ENCODE peak calls at places on chromosomes 7 and 10, in six cellular contexts. One of them, this sample, is unnamed.

GRCh38 chr7:98418271-98418635 is 17.4 kb upstream of the BAIAP2L1 start:
- DNase-seq in AG04449: no peak
- DNase-seq in H9: no peak
- DNase-seq in foreskin fibroblast: peak
- DNase-seq in nephron progenitor cell: no peak
- DNase-seq in GM12865: no peak
- DNase-seq in this sample: no peak

GRCh38 chr10:91210435-91210834 is 10.0 kb upstream of the PCGF5 start:
- DNase-seq in H9: no peak
- DNase-seq in foreskin fibroblast: no peak
- DNase-seq in AG04449: no peak
- DNase-seq in GM12865: peak
- DNase-seq in nephron progenitor cell: no peak
- DNase-seq in this sample: peak

GRCh38 chr10:58435297-58435696 is 50.1 kb downstream of the TFAM start:
- DNase-seq in GM12865: no peak
- DNase-seq in AG04449: peak
- DNase-seq in foreskin fibroblast: peak
- DNase-seq in H9: peak
- DNase-seq in nephron progenitor cell: no peak
- DNase-seq in this sample: peak

GRCh38 chr7:81284576-81284975 is 365.7 kb upstream of the SEMA3C start:
- DNase-seq in AG04449: peak
- DNase-seq in GM12865: no peak
- DNase-seq in nephron progenitor cell: no peak
- DNase-seq in H9: no peak
- DNase-seq in foreskin fibroblast: peak
- DNase-seq in this sample: no peak

GRCh38 chr7:84176716-84177115 is 17.9 kb downstream of the SEMA3A start:
- DNase-seq in AG04449: no peak
- DNase-seq in GM12865: no peak
- DNase-seq in foreskin fibroblast: no peak
- DNase-seq in nephron progenitor cell: no peak
- DNase-seq in H9: no peak
- DNase-seq in this sample: no peak

GRCh38 chr7:130084037-130084875 is 13.9 kb downstream of the KLHDC10 start:
- DNase-seq in AG04449: no peak
- DNase-seq in nephron progenitor cell: no peak
- DNase-seq in foreskin fibroblast: peak
- DNase-seq in GM12865: peak
- DNase-seq in H9: no peak
- DNase-seq in this sample: no peak

GRCh38 chr10:20726381-20726780 is 170.7 kb downstream of the NEBL start:
- DNase-seq in AG04449: no peak
- DNase-seq in nephron progenitor cell: no peak
- DNase-seq in foreskin fibroblast: no peak
- DNase-seq in GM12865: no peak
- DNase-seq in H9: no peak
- DNase-seq in this sample: no peak

GRCh38 chr10:547591-548081 is 141.8 kb downstream of the DIP2C start:
- DNase-seq in nephron progenitor cell: no peak
- DNase-seq in GM12865: no peak
- DNase-seq in H9: no peak
- DNase-seq in foreskin fibroblast: no peak
- DNase-seq in AG04449: no peak
- DNase-seq in this sample: no peak

GRCh38 chr7:2629740-2630681 is 1.8 kb upstream of the TTYH3 start:
- DNase-seq in AG04449: no peak
- DNase-seq in foreskin fibroblast: no peak
- DNase-seq in H9: no peak
- DNase-seq in GM12865: no peak
- DNase-seq in nephron progenitor cell: no peak
- DNase-seq in this sample: peak

GRCh38 chr10:93121311-93121710 is 47.6 kb downstream of the CYP26A1 start:
- DNase-seq in AG04449: no peak
- DNase-seq in H9: no peak
- DNase-seq in GM12865: no peak
- DNase-seq in nephron progenitor cell: no peak
- DNase-seq in foreskin fibroblast: no peak
- DNase-seq in this sample: no peak

GRCh38 chr7:91527460-91527859 is 263.2 kb downstream of the FZD1 start:
- DNase-seq in GM12865: no peak
- DNase-seq in H9: no peak
- DNase-seq in nephron progenitor cell: no peak
- DNase-seq in AG04449: no peak
- DNase-seq in foreskin fibroblast: no peak
- DNase-seq in this sample: no peak

GRCh38 chr10:79274279-79275104 is 72.8 kb upstream of the PPIF start:
- DNase-seq in GM12865: no peak
- DNase-seq in nephron progenitor cell: no peak
- DNase-seq in AG04449: no peak
- DNase-seq in H9: no peak
- DNase-seq in foreskin fibroblast: peak
- DNase-seq in this sample: no peak

GRCh38 chr7:52540041-52540440 is 495.4 kb upstream of the POM121L12 start:
- DNase-seq in H9: no peak
- DNase-seq in foreskin fibroblast: no peak
- DNase-seq in nephron progenitor cell: no peak
- DNase-seq in GM12865: no peak
- DNase-seq in AG04449: no peak
- DNase-seq in this sample: no peak

GRCh38 chr7:41855798-41856197 is 152.9 kb upstream of the INHBA start:
- DNase-seq in H9: no peak
- DNase-seq in nephron progenitor cell: no peak
- DNase-seq in GM12865: no peak
- DNase-seq in AG04449: no peak
- DNase-seq in foreskin fibroblast: peak
- DNase-seq in this sample: no peak

GRCh38 chr7:138116156-138116555 is 39.9 kb downstream of the AKR1D1 start:
- DNase-seq in GM12865: no peak
- DNase-seq in AG04449: no peak
- DNase-seq in H9: no peak
- DNase-seq in nephron progenitor cell: no peak
- DNase-seq in foreskin fibroblast: no peak
- DNase-seq in this sample: peak

GRCh38 chr7:141387521-141388217 is 163.5 kb upstream of the AGK start:
- DNase-seq in H9: no peak
- DNase-seq in AG04449: no peak
- DNase-seq in GM12865: no peak
- DNase-seq in nephron progenitor cell: no peak
- DNase-seq in foreskin fibroblast: no peak
- DNase-seq in this sample: no peak

GRCh38 chr7:102321351-102322201 is 34.7 kb downstream of the SPDYE6 start:
- DNase-seq in GM12865: no peak
- DNase-seq in H9: peak
- DNase-seq in foreskin fibroblast: peak
- DNase-seq in nephron progenitor cell: peak
- DNase-seq in AG04449: no peak
- DNase-seq in this sample: no peak

GRCh38 chr7:7653568-7654187 is 13.1 kb downstream of the UMAD1 start:
- DNase-seq in nephron progenitor cell: peak
- DNase-seq in H9: peak
- DNase-seq in GM12865: peak
- DNase-seq in AG04449: no peak
- DNase-seq in foreskin fibroblast: peak
- DNase-seq in this sample: peak

GRCh38 chr10:84012831-84013458 is 126.4 kb upstream of the GHITM start:
- DNase-seq in nephron progenitor cell: no peak
- DNase-seq in H9: no peak
- DNase-seq in foreskin fibroblast: no peak
- DNase-seq in GM12865: peak
- DNase-seq in AG04449: no peak
- DNase-seq in this sample: no peak

GRCh38 chr7:25656581-25657026 is 428.3 kb upstream of the NPVF start:
- DNase-seq in H9: no peak
- DNase-seq in nephron progenitor cell: no peak
- DNase-seq in foreskin fibroblast: peak
- DNase-seq in AG04449: no peak
- DNase-seq in GM12865: no peak
- DNase-seq in this sample: no peak

DNA sequence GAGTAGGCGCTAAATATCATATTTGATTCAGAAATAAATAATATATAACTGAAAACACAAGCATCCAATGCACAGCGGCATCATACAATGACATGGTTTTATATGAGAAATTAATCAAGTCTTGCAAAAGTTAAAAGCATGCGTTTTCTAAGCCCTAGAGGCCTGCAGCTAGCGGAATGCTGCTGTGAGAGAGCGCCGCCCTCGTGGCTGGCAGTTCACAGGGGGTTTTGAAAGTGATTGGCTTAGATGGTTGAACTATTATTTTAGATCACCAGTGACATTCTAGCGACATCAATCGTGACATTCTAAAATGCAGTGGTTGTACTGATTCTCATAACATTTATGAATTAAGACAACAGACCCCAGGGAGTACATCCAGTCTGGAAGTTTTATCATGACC is 235.2 kb upstream of the MGMT start:
- DNase-seq in H9: no peak
- DNase-seq in foreskin fibroblast: no peak
- DNase-seq in nephron progenitor cell: no peak
- DNase-seq in GM12865: no peak
- DNase-seq in AG04449: no peak
- DNase-seq in this sample: no peak
- TF ChIP-seq CTCF in H9: peak
- TF ChIP-seq CTCF in foreskin fibroblast: no peak
- TF ChIP-seq CTCF in nephron progenitor cell: no peak
- TF ChIP-seq CTCF in GM12865: no peak
- TF ChIP-seq CTCF in AG04449: no peak
- TF ChIP-seq CTCF in this sample: no peak

GRCh38 chr10:111993872-111994426 is 189.6 kb downstream of the GPAM start:
- DNase-seq in H9: no peak
- DNase-seq in AG04449: no peak
- DNase-seq in nephron progenitor cell: no peak
- DNase-seq in foreskin fibroblast: no peak
- DNase-seq in GM12865: no peak
- DNase-seq in this sample: no peak

GRCh38 chr10:111990734-111991133 is 192.8 kb downstream of the GPAM start:
- DNase-seq in GM12865: no peak
- DNase-seq in nephron progenitor cell: no peak
- DNase-seq in foreskin fibroblast: no peak
- DNase-seq in H9: no peak
- DNase-seq in AG04449: no peak
- DNase-seq in this sample: no peak

GRCh38 chr10:111993321-111993720 is 190.2 kb downstream of the GPAM start:
- DNase-seq in AG04449: no peak
- DNase-seq in nephron progenitor cell: no peak
- DNase-seq in foreskin fibroblast: no peak
- DNase-seq in GM12865: no peak
- DNase-seq in H9: no peak
- DNase-seq in this sample: no peak

GRCh38 chr10:111986079-111986478 is 197.5 kb downstream of the GPAM start:
- DNase-seq in nephron progenitor cell: no peak
- DNase-seq in GM12865: no peak
- DNase-seq in H9: no peak
- DNase-seq in foreskin fibroblast: peak
- DNase-seq in AG04449: no peak
- DNase-seq in this sample: no peak

GRCh38 chr10:111989136-111990050 is 194.2 kb downstream of the GPAM start:
- DNase-seq in foreskin fibroblast: no peak
- DNase-seq in GM12865: no peak
- DNase-seq in AG04449: no peak
- DNase-seq in H9: no peak
- DNase-seq in nephron progenitor cell: no peak
- DNase-seq in this sample: no peak
- TF ChIP-seq CTCF in foreskin fibroblast: no peak
- TF ChIP-seq CTCF in GM12865: no peak
- TF ChIP-seq CTCF in AG04449: no peak
- TF ChIP-seq CTCF in H9: no peak
- TF ChIP-seq CTCF in nephron progenitor cell: no peak
- TF ChIP-seq CTCF in this sample: no peak

GRCh38 chr10:35611750-35612149 is 6.6 kb downstream of the GJD4 start:
- DNase-seq in foreskin fibroblast: no peak
- DNase-seq in nephron progenitor cell: no peak
- DNase-seq in GM12865: no peak
- DNase-seq in AG04449: no peak
- DNase-seq in H9: peak
- DNase-seq in this sample: no peak
- TF ChIP-seq CTCF in foreskin fibroblast: peak
- TF ChIP-seq CTCF in nephron progenitor cell: no peak
- TF ChIP-seq CTCF in GM12865: no peak
- TF ChIP-seq CTCF in AG04449: no peak
- TF ChIP-seq CTCF in H9: peak
- TF ChIP-seq CTCF in this sample: no peak

DNA sequence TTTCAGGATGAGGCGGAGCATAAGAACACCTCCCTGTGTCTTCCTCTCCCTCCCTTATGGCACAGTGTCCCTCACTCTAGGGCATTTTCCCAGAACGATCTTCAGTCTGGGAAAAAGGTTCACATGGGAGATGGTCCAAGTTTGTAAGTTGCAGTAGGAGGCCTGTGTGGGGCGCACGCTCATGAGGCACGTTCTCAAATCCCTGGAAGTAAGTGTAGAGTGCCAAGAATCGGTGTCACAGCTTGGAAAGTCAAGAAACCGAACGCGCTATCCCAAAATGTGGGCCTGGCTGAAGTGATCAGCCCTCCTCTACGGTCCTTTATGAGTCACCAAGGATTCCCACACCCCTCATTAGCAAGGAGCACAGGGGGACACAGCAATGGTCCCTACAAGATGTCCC is 23.9 kb upstream of the SMARCD3 start:
- DNase-seq in H9: no peak
- DNase-seq in GM12865: no peak
- DNase-seq in nephron progenitor cell: no peak
- DNase-seq in foreskin fibroblast: no peak
- DNase-seq in AG04449: no peak
- DNase-seq in this sample: no peak
- TF ChIP-seq CTCF in H9: no peak
- TF ChIP-seq CTCF in GM12865: no peak
- TF ChIP-seq CTCF in nephron progenitor cell: no peak
- TF ChIP-seq CTCF in foreskin fibroblast: no peak
- TF ChIP-seq CTCF in AG04449: no peak
- TF ChIP-seq CTCF in this sample: no peak

GRCh38 chr10:13649844-13650520 is 63.2 kb downstream of the PRPF18 start:
- DNase-seq in foreskin fibroblast: no peak
- DNase-seq in H9: no peak
- DNase-seq in nephron progenitor cell: no peak
- DNase-seq in GM12865: peak
- DNase-seq in AG04449: no peak
- DNase-seq in this sample: no peak
- TF ChIP-seq CTCF in foreskin fibroblast: no peak
- TF ChIP-seq CTCF in H9: peak
- TF ChIP-seq CTCF in nephron progenitor cell: no peak
- TF ChIP-seq CTCF in GM12865: no peak
- TF ChIP-seq CTCF in AG04449: no peak
- TF ChIP-seq CTCF in this sample: no peak

DNA sequence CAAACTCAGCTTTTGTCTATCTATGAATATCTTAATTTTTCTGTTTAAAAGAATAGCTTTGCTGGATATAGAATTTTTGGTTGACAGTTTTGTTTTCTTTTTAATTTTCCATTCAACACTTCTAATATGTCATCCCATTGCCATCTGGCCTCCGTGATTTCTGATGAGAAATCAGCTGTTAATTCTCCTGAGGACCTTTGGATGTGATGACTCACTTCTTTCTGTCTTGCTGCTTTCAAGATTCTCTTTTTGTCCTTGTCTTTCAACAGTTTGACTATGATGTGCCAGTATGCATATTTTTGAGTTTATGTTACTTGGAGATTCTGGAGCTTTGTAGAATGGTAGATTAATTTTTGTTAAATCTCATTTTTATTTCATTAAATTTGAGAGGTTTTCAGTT is 38.4 kb downstream of the ZNF518A start:
- DNase-seq in AG04449: no peak
- DNase-seq in nephron progenitor cell: no peak
- DNase-seq in GM12865: no peak
- DNase-seq in foreskin fibroblast: no peak
- DNase-seq in H9: no peak
- DNase-seq in this sample: no peak
- TF ChIP-seq CTCF in AG04449: no peak
- TF ChIP-seq CTCF in nephron progenitor cell: no peak
- TF ChIP-seq CTCF in GM12865: no peak
- TF ChIP-seq CTCF in foreskin fibroblast: no peak
- TF ChIP-seq CTCF in H9: no peak
- TF ChIP-seq CTCF in this sample: no peak

This sample was measured in Calu3.